ENCODE peak calls at places on chromosomes 16 and 17, in seven cellular contexts. H is SK-N-SH, S is A549, T is IMR-90, M is HepG2, G is K562, X is GM12878. K is an unnamed sample.

GRCh38 chr16:19175492-19176262 is 7.6 kb downstream of the SYT17 start:
- DNase-seq in H (no peak), S (no peak), T (no peak), M (peak; percentile 44), G (no peak), X (no peak), K (no peak)

GRCh38 chr17:49021768-49022103 is 24.6 kb downstream of the IGF2BP1 start:
- DNase-seq in H (no peak), S (no peak), T (no peak), M (no peak), G (no peak), X (no peak), K (no peak)

GRCh38 chr17:38748329-38749221 is at the start of gene PCGF2:
- DNase-seq in H (peak; percentile 90), S (peak; percentile 94), T (peak; percentile 89), M (peak; percentile 89), G (peak; percentile 85), X (no peak), K (peak; percentile 93)

GRCh38 chr17:36072431-36073121 is 8.5 kb downstream of the CCL18 start:
- DNase-seq in H (peak; percentile 62), S (peak; percentile 52), T (peak; percentile 10), M (peak; percentile 52), G (peak; percentile 78), X (peak; percentile 69), K (peak; percentile 27)

GRCh38 chr16:57277586-57277985 is 6.9 kb downstream of the PLLP start:
- DNase-seq in H (no peak), S (peak; percentile 36), T (peak; percentile 60), M (no peak), G (no peak), X (no peak), K (no peak)

GRCh38 chr16:31085873-31086628 is 2.7 kb downstream of the PRSS53 start:
- DNase-seq in H (no peak), S (no peak), T (no peak), M (no peak), G (no peak), X (no peak), K (no peak)

GRCh38 chr16:10990378-10990777 is 46.0 kb downstream of the CLEC16A start:
- DNase-seq in H (no peak), S (no peak), T (no peak), M (no peak), G (no peak), X (no peak), K (no peak)

GRCh38 chr17:81890447-81891302 is 711 bp downstream of the ALYREF start:
- DNase-seq in H (peak; percentile 76), S (no peak), T (no peak), M (no peak), G (no peak), X (no peak), K (no peak)

GRCh38 chr17:40015005-40015997 is at the start of gene CSF3:
- DNase-seq in H (peak; percentile 19), S (no peak), T (no peak), M (peak; percentile 51), G (no peak), X (no peak), K (no peak)

GRCh38 chr16:72324578-72324977 is 152.6 kb upstream of the PMFBP1 start:
- DNase-seq in H (no peak), S (no peak), T (no peak), M (no peak), G (no peak), X (no peak), K (no peak)

GRCh38 chr17:28727727-28728363 is 743 bp upstream of the NEK8 start:
- DNase-seq in H (peak; percentile 61), S (peak; percentile 87), T (peak; percentile 48), M (peak; percentile 85), G (peak; percentile 68), X (peak; percentile 91), K (no peak)

GRCh38 chr16:72425571-72426341 is 253.8 kb upstream of the PMFBP1 start:
- DNase-seq in H (no peak), S (no peak), T (no peak), M (no peak), G (no peak), X (no peak), K (no peak)

GRCh38 chr17:67474081-67474661 is 97.1 kb downstream of the PITPNC1 start:
- DNase-seq in H (no peak), S (no peak), T (peak; percentile 39), M (no peak), G (no peak), X (no peak), K (no peak)

GRCh38 chr17:61486135-61487120 is 34.2 kb downstream of the TBX4 start:
- DNase-seq in H (peak; percentile 80), S (no peak), T (no peak), M (no peak), G (no peak), X (no peak), K (no peak)

GRCh38 chr17:43356999-43357398 is 41.8 kb upstream of the ARL4D start:
- DNase-seq in H (no peak), S (peak; percentile 79), T (peak; percentile 96), M (no peak), G (no peak), X (no peak), K (no peak)

DNA sequence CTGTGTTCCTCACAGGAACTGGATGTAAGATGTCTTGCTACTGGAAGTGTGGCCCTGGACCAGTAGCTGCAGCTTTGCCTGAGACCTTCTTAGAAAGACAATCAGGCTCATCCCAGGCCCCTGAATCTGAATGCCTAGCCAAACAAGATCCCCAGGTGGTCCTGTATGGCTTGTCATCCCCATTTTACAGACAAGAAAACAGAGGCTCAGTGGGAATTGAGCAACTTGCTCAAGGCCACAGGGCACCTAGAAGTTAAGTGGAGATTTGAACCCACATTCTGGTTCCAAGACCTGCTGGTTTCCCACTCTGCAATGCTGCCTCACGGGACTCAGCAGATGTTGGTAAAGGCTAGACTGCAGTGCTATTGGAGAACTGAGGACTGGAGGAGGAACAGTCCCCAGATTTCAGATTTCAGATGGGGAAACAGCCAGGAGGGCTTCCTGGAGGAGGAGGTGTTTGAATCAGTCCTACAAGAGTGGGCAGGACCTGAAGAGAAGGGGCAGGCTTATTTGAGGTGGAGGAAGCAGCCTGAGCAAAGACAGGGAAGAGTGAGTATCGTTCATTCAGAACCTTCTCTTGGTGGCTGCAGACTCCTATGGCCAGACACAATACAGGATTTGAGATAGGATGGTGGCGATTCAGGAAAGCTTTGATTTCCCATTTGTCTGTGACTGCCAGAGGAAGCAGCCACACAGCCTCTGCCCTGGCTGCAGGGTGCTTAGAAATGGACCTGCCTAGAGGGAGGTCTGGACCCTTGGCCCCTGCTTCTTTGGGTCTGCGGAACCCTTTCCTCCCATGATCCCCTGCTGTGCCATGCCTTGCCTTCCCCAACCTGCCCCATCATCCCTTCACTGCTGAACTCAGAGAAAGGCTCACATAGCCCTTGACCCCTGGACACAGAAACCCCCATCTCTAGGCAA is 233.4 kb upstream of the NLRP1 start:
- DNase-seq in H (no peak), S (no peak), T (no peak), M (no peak), G (no peak), X (no peak), K (no peak)
- TF ChIP-seq RFX5 in H (no peak), S (no peak), T (no peak), M (no peak), G (no peak), X (no peak), K (no peak)

DNA sequence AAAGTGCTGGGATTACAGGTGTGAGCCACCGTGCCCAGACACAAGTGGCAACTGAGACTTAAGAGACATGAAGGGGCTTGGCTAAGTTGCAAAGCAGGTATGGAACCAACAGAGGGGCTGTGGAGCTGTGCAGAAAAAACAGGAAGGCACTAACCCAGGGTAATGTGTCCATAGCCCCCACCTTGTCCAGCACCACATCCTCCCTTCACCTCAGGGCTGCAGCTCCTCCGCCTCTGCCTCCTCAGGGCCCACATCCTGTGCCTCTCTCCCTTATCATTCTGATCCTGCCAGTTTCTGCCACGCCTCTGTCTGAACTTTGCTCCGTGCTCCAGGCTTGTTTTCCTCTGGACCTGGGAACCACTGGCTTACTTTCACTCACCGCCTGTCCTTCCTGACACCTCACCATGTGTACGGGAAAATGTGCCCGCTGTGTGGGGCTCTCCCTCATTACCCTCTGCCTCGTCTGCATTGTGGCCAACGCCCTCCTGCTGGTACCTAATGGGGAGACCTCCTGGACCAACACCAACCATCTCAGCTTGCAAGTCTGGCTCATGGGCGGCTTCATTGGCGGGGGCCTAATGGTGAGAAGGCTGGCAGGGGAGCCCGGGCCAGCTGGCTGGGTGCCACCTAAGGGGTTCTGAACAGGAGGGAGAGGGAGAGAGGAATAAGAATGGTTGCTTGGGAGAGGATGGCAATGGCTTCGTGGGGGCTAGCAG is at the start of gene TM4SF5:
- DNase-seq in H (peak; percentile 37), S (peak; percentile 60), T (no peak), M (peak; percentile 95), G (no peak), X (no peak), K (no peak)
- TF ChIP-seq RFX5 in H (no peak), S (no peak), T (no peak), M (no peak), G (no peak), X (no peak), K (no peak)

DNA sequence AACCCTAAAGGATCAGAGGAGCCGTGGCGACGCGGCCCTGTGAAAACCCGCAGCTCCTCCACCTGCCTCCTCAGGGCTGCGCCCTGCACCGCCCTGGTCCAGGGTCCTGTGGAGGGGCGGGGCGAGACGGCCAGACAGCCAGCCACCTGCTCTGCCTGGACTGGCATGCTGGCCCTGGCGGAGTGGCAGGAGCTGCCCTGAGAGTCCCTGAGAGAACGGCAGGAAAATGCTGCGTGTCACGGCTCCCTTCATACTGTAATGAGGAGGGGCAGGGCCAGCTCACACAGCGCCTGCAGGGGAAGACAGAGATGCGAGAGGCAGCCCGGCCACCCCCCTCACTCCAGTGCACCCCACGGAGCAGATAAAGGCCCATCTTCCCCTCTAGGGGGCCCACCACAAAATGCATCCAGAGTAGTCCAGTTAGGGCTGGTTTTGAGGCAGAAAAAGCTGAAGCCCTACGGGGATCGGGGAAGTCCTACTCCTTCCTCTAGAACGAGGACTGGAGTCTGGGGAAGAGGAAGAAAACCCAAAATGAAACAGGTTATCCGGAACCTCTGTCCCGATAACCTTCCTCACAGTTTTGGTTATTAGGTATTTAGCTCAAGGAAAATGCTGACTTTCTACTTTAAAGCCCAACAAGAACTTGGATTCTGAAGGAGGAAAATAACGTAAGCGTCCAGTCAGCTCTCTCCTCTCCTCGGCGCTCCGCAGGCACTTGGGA is 97.6 kb upstream of the DNAH17 start:
- DNase-seq in H (peak; percentile 74), S (no peak), T (no peak), M (no peak), G (peak; percentile 32), X (no peak), K (peak; percentile 64)
- TF ChIP-seq RFX5 in H (no peak), S (no peak), T (no peak), M (no peak), G (no peak), X (no peak), K (no peak)

GRCh38 chr17:46853896-46854444 is 2.6 kb downstream of the WNT9B start:
- DNase-seq in H (no peak), S (no peak), T (peak; percentile 52), M (no peak), G (no peak), X (no peak), K (no peak)

GRCh38 chr17:46848534-46848933 is 2.8 kb upstream of the WNT9B start:
- DNase-seq in H (no peak), S (no peak), T (no peak), M (no peak), G (no peak), X (no peak), K (no peak)

GRCh38 chr17:46854515-46854914 is 3.1 kb downstream of the WNT9B start:
- DNase-seq in H (no peak), S (no peak), T (no peak), M (no peak), G (no peak), X (no peak), K (no peak)

GRCh38 chr17:46850688-46851028 is 725 bp upstream of the WNT9B start:
- DNase-seq in H (no peak), S (no peak), T (no peak), M (no peak), G (no peak), X (no peak), K (no peak)

GRCh38 chr17:46851029-46851741 is at the start of gene WNT9B:
- DNase-seq in H (peak; percentile 90), S (peak; percentile 44), T (no peak), M (peak; percentile 48), G (peak; percentile 79), X (no peak), K (no peak)
- TF ChIP-seq RFX5 in H (no peak), S (no peak), T (no peak), M (no peak), G (no peak), X (no peak), K (no peak)